ENCODE peak calls at places on chromosomes 13 and 19, in ten cellular contexts. F, T, K, R, U, Y, V, I, C and N are unnamed samples.

GRCh38 chr19:10018219-10018618 is 4.9 kb downstream of the RDH8 start:
- DNase-seq in K (no peak), Y (no peak), F (no peak), C (no peak), V (no peak), I (no peak), U (no peak), R (no peak), T (no peak), N (no peak)

GRCh38 chr19:4909172-4909896 is at the start of gene UHRF1:
- DNase-seq in R (peak), C (peak), Y (no peak), U (peak), I (no peak), V (no peak), T (no peak), K (peak), F (peak), N (no peak)

GRCh38 chr13:40152145-40152544 is 496.7 kb downstream of the COG6 start:
- DNase-seq in F (peak), C (no peak), I (peak), V (no peak), R (peak), T (no peak), U (no peak), K (no peak), Y (peak), N (no peak)

GRCh38 chr19:36573948-36574726 is 1.0 kb upstream of the ZNF529 start:
- DNase-seq in V (no peak), C (peak), U (no peak), R (peak), T (no peak), Y (no peak), F (no peak), I (no peak), K (peak), N (no peak)

GRCh38 chr19:14471436-14472187 is 3.5 kb downstream of the PTGER1 start:
- DNase-seq in F (no peak), I (no peak), C (no peak), R (no peak), U (no peak), Y (no peak), T (no peak), V (no peak), K (no peak), N (no peak)

GRCh38 chr13:101415358-101416174 is 742 bp downstream of the NALCN start:
- DNase-seq in K (no peak), F (peak), C (no peak), T (peak), Y (no peak), V (no peak), U (peak), I (no peak), R (no peak), N (no peak)

GRCh38 chr13:30147380-30147779 is 160.0 kb downstream of the KATNAL1 start:
- DNase-seq in V (no peak), C (no peak), F (no peak), T (no peak), K (no peak), Y (no peak), U (no peak), I (no peak), R (no peak), N (no peak)

GRCh38 chr19:6564393-6564792 is 26.6 kb downstream of the CD70 start:
- DNase-seq in C (no peak), R (peak), Y (no peak), V (no peak), U (no peak), T (no peak), I (no peak), F (peak), K (no peak), N (no peak)

GRCh38 chr13:44470623-44471562 is 97.3 kb downstream of the SERP2 start:
- DNase-seq in V (no peak), U (no peak), R (peak), Y (peak), C (peak), I (peak), T (no peak), K (no peak), F (peak), N (no peak)

GRCh38 chr13:113905018-113905417 is 41.1 kb upstream of the GAS6 start:
- DNase-seq in R (no peak), K (no peak), F (no peak), C (no peak), T (no peak), I (no peak), V (no peak), U (peak), Y (no peak), N (peak)

GRCh38 chr19:38729653-38730469 is 14.4 kb downstream of the CAPN12 start:
- DNase-seq in F (peak), K (peak), R (peak), C (peak), Y (peak), U (peak), I (no peak), V (no peak), T (peak), N (peak)

GRCh38 chr19:23052349-23052748 is 49.4 kb upstream of the ZNF728 start:
- DNase-seq in C (no peak), K (no peak), I (no peak), V (no peak), Y (no peak), F (no peak), U (no peak), R (no peak), T (no peak), N (no peak)

GRCh38 chr13:77114271-77114670 is 87.3 kb upstream of the FBXL3 start:
- DNase-seq in F (no peak), V (no peak), C (no peak), T (no peak), U (no peak), I (no peak), K (no peak), R (peak), Y (no peak), N (no peak)

GRCh38 chr13:112791662-112792440 is 102.0 kb downstream of the ATP11A start:
- DNase-seq in F (no peak), Y (peak), C (no peak), R (no peak), I (no peak), K (no peak), U (no peak), T (no peak), V (no peak), N (peak)

GRCh38 chr19:56949651-56950050 is 109.1 kb upstream of the PEG3 start:
- DNase-seq in R (no peak), U (no peak), C (no peak), Y (no peak), F (no peak), K (no peak), I (no peak), T (peak), V (no peak), N (no peak)

GRCh38 chr13:40273173-40274000 is 393.1 kb downstream of the FOXO1 start:
- DNase-seq in Y (no peak), T (no peak), I (no peak), C (no peak), K (no peak), F (no peak), V (no peak), U (no peak), R (no peak), N (no peak)

GRCh38 chr13:101681834-101682233 is 229.4 kb downstream of the ITGBL1 start:
- DNase-seq in V (no peak), F (no peak), C (no peak), U (no peak), I (no peak), K (no peak), Y (no peak), T (no peak), R (peak), N (no peak)

GRCh38 chr19:50952890-50953289 is at the start of gene KLK5:
- DNase-seq in I (no peak), C (no peak), R (no peak), V (no peak), T (no peak), F (no peak), K (no peak), U (peak), Y (no peak), N (no peak)

GRCh38 chr13:57666554-57666953 is 35.0 kb downstream of the PCDH17 start:
- DNase-seq in T (no peak), F (no peak), U (no peak), V (no peak), R (no peak), Y (no peak), C (no peak), I (no peak), K (no peak), N (no peak)

GRCh38 chr19:58157045-58157728 is 6.6 kb upstream of the ZNF329 start:
- DNase-seq in U (no peak), I (no peak), T (no peak), V (no peak), R (no peak), F (no peak), K (no peak), Y (no peak), C (no peak), N (no peak)

GRCh38 chr19:44846455-44847143 is 502 bp downstream of the NECTIN2 start:
- DNase-seq in U (peak), K (peak), T (peak), V (no peak), Y (no peak), I (no peak), F (no peak), R (peak), C (peak), N (peak)

GRCh38 chr19:40717880-40718773 is 1.2 kb downstream of the ITPKC start:
- DNase-seq in U (peak), Y (no peak), I (no peak), T (peak), C (peak), R (no peak), F (peak), K (peak), V (no peak), N (peak)

GRCh38 chr13:97246596-97246995 is 24.5 kb downstream of the MBNL2 start:
- DNase-seq in C (no peak), I (no peak), F (no peak), Y (no peak), K (no peak), U (no peak), R (no peak), V (no peak), T (no peak), N (no peak)

GRCh38 chr19:51194527-51195315 is 30.2 kb upstream of the CD33 start:
- DNase-seq in V (no peak), F (no peak), Y (no peak), C (no peak), I (no peak), R (no peak), K (no peak), U (no peak), T (no peak), N (peak)

GRCh38 chr13:94933230-94933751 is 220.9 kb upstream of the SOX21 start:
- DNase-seq in U (no peak), C (no peak), I (no peak), F (no peak), K (no peak), T (no peak), V (no peak), Y (no peak), R (no peak), N (no peak)

GRCh38 chr19:8363803-8364771 is at the start of gene ANGPTL4:
- DNase-seq in I (no peak), R (peak), K (peak), F (peak), T (peak), Y (peak), V (no peak), U (peak), C (peak), N (peak)

GRCh38 chr13:28805193-28805819 is 14.8 kb upstream of the MTUS2 start:
- DNase-seq in K (no peak), Y (no peak), I (no peak), R (no peak), U (no peak), T (no peak), F (peak), C (peak), V (no peak), N (no peak)

GRCh38 chr13:109694972-109695371 is 91.4 kb downstream of the IRS2 start:
- DNase-seq in R (no peak), I (no peak), T (no peak), Y (no peak), F (no peak), K (no peak), C (no peak), U (no peak), V (no peak), N (no peak)

GRCh38 chr13:37288057-37288720 is 182.7 kb upstream of the CSNK1A1L start:
- DNase-seq in U (no peak), C (no peak), F (no peak), T (no peak), K (no peak), I (no peak), V (no peak), R (no peak), Y (no peak), N (no peak)

GRCh38 chr13:58619396-58620113 is 988.0 kb downstream of the PCDH17 start:
- DNase-seq in R (no peak), V (no peak), U (no peak), I (no peak), Y (no peak), K (no peak), T (no peak), F (no peak), C (no peak), N (no peak)

GRCh38 chr13:77595166-77595810 is 59.8 kb downstream of the SCEL start:
- DNase-seq in U (no peak), R (no peak), K (no peak), V (no peak), F (no peak), T (no peak), Y (no peak), I (no peak), C (no peak), N (no peak)

GRCh38 chr13:114019367-114019766 is 45.5 kb upstream of the C13orf46 start:
- DNase-seq in U (no peak), K (no peak), Y (peak), R (no peak), F (no peak), C (no peak), V (no peak), T (peak), I (no peak), N (no peak)

GRCh38 chr13:50635504-50635903 is 208.0 kb downstream of the DLEU7 start:
- DNase-seq in T (peak), U (no peak), V (peak), K (peak), R (no peak), F (no peak), I (no peak), C (no peak), Y (no peak), N (no peak)

GRCh38 chr19:18172331-18173053 is 1.1 kb upstream of the IFI30 start:
- DNase-seq in R (no peak), F (no peak), T (no peak), V (no peak), U (no peak), I (no peak), Y (no peak), K (no peak), C (no peak), N (no peak)

GRCh38 chr19:18173054-18173571 is 500 bp upstream of the IFI30 start:
- DNase-seq in V (peak), F (no peak), K (peak), R (no peak), T (peak), U (no peak), I (no peak), C (no peak), Y (no peak), N (no peak)

GRCh38 chr19:18173572-18174294 is at the start of gene IFI30:
- DNase-seq in T (peak), V (peak), K (peak), U (peak), R (no peak), F (peak), C (peak), Y (no peak), I (no peak), N (peak)

GRCh38 chr19:18176367-18177310 is 3.0 kb downstream of the IFI30 start:
- DNase-seq in Y (no peak), K (no peak), I (no peak), U (no peak), C (no peak), V (no peak), F (no peak), T (no peak), R (no peak), N (no peak)

DNA sequence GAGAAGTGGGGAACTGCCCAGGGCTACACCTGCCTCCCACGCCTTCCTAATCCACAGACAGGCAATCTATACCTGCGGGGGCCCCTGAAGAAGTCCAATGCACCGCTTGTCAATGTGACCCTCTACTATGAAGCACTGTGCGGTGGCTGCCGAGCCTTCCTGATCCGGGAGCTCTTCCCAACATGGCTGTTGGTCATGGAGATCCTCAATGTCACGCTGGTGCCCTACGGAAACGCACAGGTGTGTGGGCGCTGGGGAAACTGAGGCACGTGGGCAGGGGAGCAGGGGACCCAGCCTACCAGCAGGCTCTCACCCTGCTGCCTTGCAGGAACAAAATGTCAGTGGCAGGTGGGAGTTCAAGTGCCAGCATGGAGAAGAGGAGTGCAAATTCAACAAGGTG is 1.4 kb downstream of the IFI30 start:
- DNase-seq in V (no peak), R (no peak), C (no peak), I (no peak), U (no peak), Y (no peak), T (no peak), F (no peak), K (no peak), N (no peak)
- H3K4me3 ChIP-seq in V (peak), R (no peak), C (no peak), I (no peak), U (no peak), Y (peak), T (peak), F (no peak), K (no peak), N (no peak)

DNA sequence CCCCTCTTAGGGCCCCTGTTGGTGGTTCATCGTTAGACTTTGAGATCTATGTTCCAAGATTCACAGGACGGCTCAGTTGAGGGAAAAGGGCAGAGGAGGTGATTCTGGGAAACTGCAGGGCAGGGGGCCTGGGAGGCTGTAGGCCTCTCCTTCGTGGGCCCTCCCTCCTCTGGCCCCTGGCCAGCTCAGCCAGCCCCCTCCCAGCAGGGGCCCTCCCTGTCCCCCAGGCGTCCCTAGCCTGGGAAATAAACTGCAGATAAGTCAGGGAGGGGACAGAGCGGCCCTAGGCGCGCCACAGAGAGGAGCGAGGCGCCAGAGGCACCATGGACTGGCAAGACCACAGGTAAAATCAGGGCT is 6.5 kb downstream of the HIF3A start:
- DNase-seq in U (no peak), T (no peak), F (no peak), V (no peak), Y (no peak), K (no peak), R (no peak), C (peak), I (no peak), N (no peak)
- H3K4me3 ChIP-seq in U (no peak), T (no peak), F (no peak), V (no peak), Y (peak), K (no peak), R (no peak), C (peak), I (no peak), N (no peak)

GRCh38 chr19:35000647-35001501 is 751 bp downstream of the GRAMD1A start:
- DNase-seq in T (peak), R (peak), I (peak), K (peak), U (peak), Y (no peak), C (peak), V (no peak), F (peak), N (no peak)

GRCh38 chr19:35000338-35000646 is 169 bp downstream of the GRAMD1A start:
- DNase-seq in I (no peak), R (no peak), Y (no peak), U (no peak), T (no peak), F (no peak), V (no peak), C (no peak), K (no peak), N (no peak)

GRCh38 chr19:34998777-34999497 is 1.2 kb upstream of the GRAMD1A start:
- DNase-seq in U (no peak), C (no peak), F (no peak), T (no peak), Y (no peak), K (no peak), R (no peak), I (no peak), V (no peak), N (no peak)

GRCh38 chr19:35002037-35002535 is 2.0 kb downstream of the GRAMD1A start:
- DNase-seq in C (no peak), V (no peak), R (no peak), Y (no peak), U (no peak), K (no peak), I (no peak), F (no peak), T (no peak), N (no peak)

GRCh38 chr19:34999498-35000337 is at the start of gene GRAMD1A:
- DNase-seq in C (peak), T (peak), V (peak), R (peak), I (peak), Y (peak), K (peak), U (peak), F (peak), N (peak)
- H3K4me3 ChIP-seq in C (peak), T (peak), V (peak), R (peak), I (peak), Y (peak), K (peak), U (peak), F (peak), N (peak)

GRCh38 chr19:32368781-32369180 is 23.4 kb downstream of the ZNF507 start:
- DNase-seq in V (no peak), C (no peak), U (no peak), T (no peak), F (no peak), K (no peak), Y (no peak), R (no peak), I (no peak), N (no peak)

GRCh38 chr19:32372726-32373613 is 27.6 kb downstream of the ZNF507 start:
- DNase-seq in I (no peak), K (no peak), F (peak), Y (no peak), R (no peak), V (no peak), T (no peak), U (no peak), C (peak), N (no peak)

GRCh38 chr19:32367948-32368536 is 22.6 kb downstream of the ZNF507 start:
- DNase-seq in R (no peak), U (no peak), K (no peak), T (no peak), I (no peak), V (no peak), Y (no peak), F (no peak), C (no peak), N (no peak)

GRCh38 chr19:32373614-32374295 is 28.3 kb downstream of the ZNF507 start:
- DNase-seq in F (peak), R (peak), K (peak), U (no peak), I (peak), Y (peak), V (no peak), C (peak), T (no peak), N (no peak)
- H3K4me3 ChIP-seq in F (peak), R (no peak), K (no peak), U (no peak), I (no peak), Y (peak), V (no peak), C (no peak), T (no peak), N (no peak)